ENCODE peak calls at places on chromosomes 6 and 20, in eight cellular contexts. One of them, this sample, is unnamed.
A peak's percentile ranks its signal among the peaks of the same experiment; 100 is the strongest.

GRCh38 chr6:35377002-35377401 is 34.6 kb downstream of the PPARD start:
- DNase-seq in activated CD4-positive, alpha-beta T cell treated with anti-CD3 and anti-CD28 coated beads, Interleukin-2, amount 50 U/mL, for 1 hour: no peak
- DNase-seq in breast epithelium: no peak
- DNase-seq in stimulated activated CD8-positive, alpha-beta memory T cell treated with anti-CD3 and anti-CD28 coated beads, Interleukin-4, amount 100 ng/mL, for 4 hours: no peak
- DNase-seq in IMR-90: peak; percentile 80
- DNase-seq in tibial artery: no peak
- DNase-seq in bronchial epithelial cell: no peak
- DNase-seq in GM20000: no peak
- DNase-seq in this sample: no peak

GRCh38 chr20:11591965-11592364 is 325.7 kb upstream of the BTBD3 start:
- DNase-seq in activated CD4-positive, alpha-beta T cell treated with anti-CD3 and anti-CD28 coated beads, Interleukin-2, amount 50 U/mL, for 1 hour: no peak
- DNase-seq in breast epithelium: no peak
- DNase-seq in stimulated activated CD8-positive, alpha-beta memory T cell treated with anti-CD3 and anti-CD28 coated beads, Interleukin-4, amount 100 ng/mL, for 4 hours: no peak
- DNase-seq in IMR-90: no peak
- DNase-seq in tibial artery: no peak
- DNase-seq in bronchial epithelial cell: no peak
- DNase-seq in GM20000: no peak
- DNase-seq in this sample: no peak

GRCh38 chr6:139186242-139186641 is 51.4 kb downstream of the HECA start:
- DNase-seq in activated CD4-positive, alpha-beta T cell treated with anti-CD3 and anti-CD28 coated beads, Interleukin-2, amount 50 U/mL, for 1 hour: no peak
- DNase-seq in breast epithelium: no peak
- DNase-seq in stimulated activated CD8-positive, alpha-beta memory T cell treated with anti-CD3 and anti-CD28 coated beads, Interleukin-4, amount 100 ng/mL, for 4 hours: no peak
- DNase-seq in IMR-90: no peak
- DNase-seq in tibial artery: no peak
- DNase-seq in bronchial epithelial cell: peak; percentile 66
- DNase-seq in GM20000: no peak
- DNase-seq in this sample: no peak

GRCh38 chr20:22379472-22379871 is 204.9 kb downstream of the FOXA2 start:
- DNase-seq in activated CD4-positive, alpha-beta T cell treated with anti-CD3 and anti-CD28 coated beads, Interleukin-2, amount 50 U/mL, for 1 hour: no peak
- DNase-seq in breast epithelium: no peak
- DNase-seq in stimulated activated CD8-positive, alpha-beta memory T cell treated with anti-CD3 and anti-CD28 coated beads, Interleukin-4, amount 100 ng/mL, for 4 hours: no peak
- DNase-seq in IMR-90: no peak
- DNase-seq in tibial artery: no peak
- DNase-seq in bronchial epithelial cell: peak; percentile 100
- DNase-seq in GM20000: no peak
- DNase-seq in this sample: no peak

GRCh38 chr6:46234156-46234556 is 63.4 kb upstream of the ENPP5 start:
- DNase-seq in activated CD4-positive, alpha-beta T cell treated with anti-CD3 and anti-CD28 coated beads, Interleukin-2, amount 50 U/mL, for 1 hour: no peak
- DNase-seq in breast epithelium: no peak
- DNase-seq in stimulated activated CD8-positive, alpha-beta memory T cell treated with anti-CD3 and anti-CD28 coated beads, Interleukin-4, amount 100 ng/mL, for 4 hours: no peak
- DNase-seq in IMR-90: no peak
- DNase-seq in tibial artery: peak; percentile 68
- DNase-seq in bronchial epithelial cell: no peak
- DNase-seq in GM20000: no peak
- DNase-seq in this sample: no peak

GRCh38 chr6:111709201-111709600 is 103.5 kb upstream of the TRAF3IP2 start:
- DNase-seq in activated CD4-positive, alpha-beta T cell treated with anti-CD3 and anti-CD28 coated beads, Interleukin-2, amount 50 U/mL, for 1 hour: no peak
- DNase-seq in breast epithelium: no peak
- DNase-seq in stimulated activated CD8-positive, alpha-beta memory T cell treated with anti-CD3 and anti-CD28 coated beads, Interleukin-4, amount 100 ng/mL, for 4 hours: no peak
- DNase-seq in IMR-90: no peak
- DNase-seq in tibial artery: no peak
- DNase-seq in bronchial epithelial cell: no peak
- DNase-seq in GM20000: no peak
- DNase-seq in this sample: no peak

GRCh38 chr6:21229061-21229460 is 364.5 kb upstream of the SOX4 start:
- DNase-seq in activated CD4-positive, alpha-beta T cell treated with anti-CD3 and anti-CD28 coated beads, Interleukin-2, amount 50 U/mL, for 1 hour: no peak
- DNase-seq in breast epithelium: no peak
- DNase-seq in stimulated activated CD8-positive, alpha-beta memory T cell treated with anti-CD3 and anti-CD28 coated beads, Interleukin-4, amount 100 ng/mL, for 4 hours: no peak
- DNase-seq in IMR-90: peak; percentile 16
- DNase-seq in tibial artery: no peak
- DNase-seq in bronchial epithelial cell: no peak
- DNase-seq in GM20000: no peak
- DNase-seq in this sample: no peak

GRCh38 chr6:150056156-150056555 is 12.8 kb downstream of the ULBP3 start:
- DNase-seq in activated CD4-positive, alpha-beta T cell treated with anti-CD3 and anti-CD28 coated beads, Interleukin-2, amount 50 U/mL, for 1 hour: no peak
- DNase-seq in breast epithelium: no peak
- DNase-seq in stimulated activated CD8-positive, alpha-beta memory T cell treated with anti-CD3 and anti-CD28 coated beads, Interleukin-4, amount 100 ng/mL, for 4 hours: no peak
- DNase-seq in IMR-90: no peak
- DNase-seq in tibial artery: no peak
- DNase-seq in bronchial epithelial cell: no peak
- DNase-seq in GM20000: no peak
- DNase-seq in this sample: no peak

GRCh38 chr6:25882066-25882496 is 8.0 kb upstream of the SLC17A3 start:
- DNase-seq in activated CD4-positive, alpha-beta T cell treated with anti-CD3 and anti-CD28 coated beads, Interleukin-2, amount 50 U/mL, for 1 hour: peak; percentile 27
- DNase-seq in breast epithelium: no peak
- DNase-seq in stimulated activated CD8-positive, alpha-beta memory T cell treated with anti-CD3 and anti-CD28 coated beads, Interleukin-4, amount 100 ng/mL, for 4 hours: peak; percentile 2
- DNase-seq in IMR-90: no peak
- DNase-seq in tibial artery: no peak
- DNase-seq in bronchial epithelial cell: no peak
- DNase-seq in GM20000: no peak
- DNase-seq in this sample: no peak

GRCh38 chr6:2034256-2034655 is 211.1 kb downstream of the GMDS start:
- DNase-seq in activated CD4-positive, alpha-beta T cell treated with anti-CD3 and anti-CD28 coated beads, Interleukin-2, amount 50 U/mL, for 1 hour: no peak
- DNase-seq in breast epithelium: no peak
- DNase-seq in stimulated activated CD8-positive, alpha-beta memory T cell treated with anti-CD3 and anti-CD28 coated beads, Interleukin-4, amount 100 ng/mL, for 4 hours: no peak
- DNase-seq in IMR-90: no peak
- DNase-seq in tibial artery: no peak
- DNase-seq in bronchial epithelial cell: no peak
- DNase-seq in GM20000: no peak
- DNase-seq in this sample: no peak

GRCh38 chr6:56368484-56368883 is 121.1 kb upstream of the COL21A1 start:
- DNase-seq in activated CD4-positive, alpha-beta T cell treated with anti-CD3 and anti-CD28 coated beads, Interleukin-2, amount 50 U/mL, for 1 hour: no peak
- DNase-seq in breast epithelium: no peak
- DNase-seq in stimulated activated CD8-positive, alpha-beta memory T cell treated with anti-CD3 and anti-CD28 coated beads, Interleukin-4, amount 100 ng/mL, for 4 hours: no peak
- DNase-seq in IMR-90: no peak
- DNase-seq in tibial artery: no peak
- DNase-seq in bronchial epithelial cell: no peak
- DNase-seq in GM20000: no peak
- DNase-seq in this sample: no peak

GRCh38 chr20:10954137-10954840 is 280.5 kb upstream of the JAG1 start:
- DNase-seq in activated CD4-positive, alpha-beta T cell treated with anti-CD3 and anti-CD28 coated beads, Interleukin-2, amount 50 U/mL, for 1 hour: no peak
- DNase-seq in breast epithelium: no peak
- DNase-seq in stimulated activated CD8-positive, alpha-beta memory T cell treated with anti-CD3 and anti-CD28 coated beads, Interleukin-4, amount 100 ng/mL, for 4 hours: no peak
- DNase-seq in IMR-90: peak; percentile 22
- DNase-seq in tibial artery: no peak
- DNase-seq in bronchial epithelial cell: peak; percentile 99
- DNase-seq in GM20000: no peak
- DNase-seq in this sample: no peak

GRCh38 chr20:57180954-57181353 is 85.5 kb downstream of the BMP7 start:
- DNase-seq in activated CD4-positive, alpha-beta T cell treated with anti-CD3 and anti-CD28 coated beads, Interleukin-2, amount 50 U/mL, for 1 hour: no peak
- DNase-seq in breast epithelium: no peak
- DNase-seq in stimulated activated CD8-positive, alpha-beta memory T cell treated with anti-CD3 and anti-CD28 coated beads, Interleukin-4, amount 100 ng/mL, for 4 hours: no peak
- DNase-seq in IMR-90: no peak
- DNase-seq in tibial artery: no peak
- DNase-seq in bronchial epithelial cell: no peak
- DNase-seq in GM20000: no peak
- DNase-seq in this sample: no peak

GRCh38 chr20:47148059-47148458 is 208.4 kb downstream of the ZMYND8 start:
- DNase-seq in activated CD4-positive, alpha-beta T cell treated with anti-CD3 and anti-CD28 coated beads, Interleukin-2, amount 50 U/mL, for 1 hour: no peak
- DNase-seq in breast epithelium: no peak
- DNase-seq in stimulated activated CD8-positive, alpha-beta memory T cell treated with anti-CD3 and anti-CD28 coated beads, Interleukin-4, amount 100 ng/mL, for 4 hours: no peak
- DNase-seq in IMR-90: no peak
- DNase-seq in tibial artery: no peak
- DNase-seq in bronchial epithelial cell: no peak
- DNase-seq in GM20000: no peak
- DNase-seq in this sample: no peak

GRCh38 chr20:32535953-32536823 is 48.9 kb downstream of the NOL4L start:
- DNase-seq in activated CD4-positive, alpha-beta T cell treated with anti-CD3 and anti-CD28 coated beads, Interleukin-2, amount 50 U/mL, for 1 hour: peak; percentile 79
- DNase-seq in breast epithelium: no peak
- DNase-seq in stimulated activated CD8-positive, alpha-beta memory T cell treated with anti-CD3 and anti-CD28 coated beads, Interleukin-4, amount 100 ng/mL, for 4 hours: peak; percentile 51
- DNase-seq in IMR-90: peak; percentile 6
- DNase-seq in tibial artery: no peak
- DNase-seq in bronchial epithelial cell: no peak
- DNase-seq in GM20000: peak; percentile 92
- DNase-seq in this sample: peak; percentile 80

GRCh38 chr6:2958331-2958711 is 13.0 kb downstream of the SERPINB6 start:
- DNase-seq in activated CD4-positive, alpha-beta T cell treated with anti-CD3 and anti-CD28 coated beads, Interleukin-2, amount 50 U/mL, for 1 hour: no peak
- DNase-seq in breast epithelium: no peak
- DNase-seq in stimulated activated CD8-positive, alpha-beta memory T cell treated with anti-CD3 and anti-CD28 coated beads, Interleukin-4, amount 100 ng/mL, for 4 hours: no peak
- DNase-seq in IMR-90: no peak
- DNase-seq in tibial artery: no peak
- DNase-seq in bronchial epithelial cell: no peak
- DNase-seq in GM20000: no peak
- DNase-seq in this sample: no peak